ENCODE peak calls at places on chromosomes 16 and 17, in four cellular contexts. U is AG09319; I is astrocyte of the hippocampus; R is activated naive CD8-positive, alpha-beta T cell treated with anti-CD3 and anti-CD28 coated beads for 36 hours. D is an unnamed sample.

GRCh38 chr17:1252203-1252608 is 18.0 kb upstream of the BHLHA9 start:
- DNase-seq in U (no peak), I (no peak), R (no peak), D (no peak)

GRCh38 chr16:46612121-46612520 is 9.1 kb downstream of the SHCBP1 start:
- DNase-seq in U (no peak), I (no peak), R (no peak), D (no peak)

GRCh38 chr16:1772362-1772907 is at the start of gene EME2:
- DNase-seq in U (no peak), I (peak; percentile 34), R (peak; percentile 74), D (no peak)

GRCh38 chr16:83965444-83966152 is 2.4 kb upstream of the NECAB2 start:
- DNase-seq in U (no peak), I (no peak), R (no peak), D (no peak)

GRCh38 chr16:10683160-10683559 is 11.6 kb downstream of the TEKT5 start:
- DNase-seq in U (no peak), I (no peak), R (no peak), D (no peak)

GRCh38 chr17:680554-680953 is 34.1 kb downstream of the VPS53 start:
- DNase-seq in U (no peak), I (no peak), R (no peak), D (no peak)

GRCh38 chr16:67000384-67001158 is 12.2 kb downstream of the CES4A start:
- DNase-seq in U (no peak), I (peak; percentile 42), R (peak; percentile 49), D (peak; percentile 31)

GRCh38 chr17:45190503-45191282 is 29.0 kb downstream of the HEXIM2 start:
- DNase-seq in U (no peak), I (no peak), R (no peak), D (no peak)

GRCh38 chr16:49050607-49051006 is 231.0 kb downstream of the CBLN1 start:
- DNase-seq in U (no peak), I (no peak), R (no peak), D (no peak)

GRCh38 chr17:31008374-31009035 is 37.7 kb downstream of the RNF135 start:
- DNase-seq in U (no peak), I (peak; percentile 79), R (peak; percentile 59), D (peak; percentile 63)

GRCh38 chr16:23107878-23108277 is 41.4 kb downstream of the USP31 start:
- DNase-seq in U (no peak), I (peak; percentile 77), R (no peak), D (no peak)

GRCh38 chr16:4239020-4239419 is 2.9 kb downstream of the SRL start:
- DNase-seq in U (no peak), I (no peak), R (no peak), D (no peak)

GRCh38 chr16:3807425-3808123 is 72.9 kb downstream of the CREBBP start:
- DNase-seq in U (no peak), I (no peak), R (no peak), D (no peak)

GRCh38 chr16:65375651-65376050 is 253.8 kb upstream of the CDH11 start:
- DNase-seq in U (no peak), I (no peak), R (no peak), D (no peak)

GRCh38 chr17:73521376-73521775 is 122.9 kb downstream of the SDK2 start:
- DNase-seq in U (no peak), I (no peak), R (no peak), D (no peak)

GRCh38 chr17:81339180-81339501 is 44.0 kb upstream of the SLC38A10 start:
- DNase-seq in U (no peak), I (no peak), R (no peak), D (no peak)

GRCh38 chr17:40417258-40417608 is 463 bp downstream of the TOP2A start:
- DNase-seq in U (no peak), I (no peak), R (no peak), D (no peak)

GRCh38 chr17:9768381-9768934 is 22.9 kb downstream of the DHRS7C start:
- DNase-seq in U (no peak), I (peak; percentile 40), R (no peak), D (peak; percentile 24)

GRCh38 chr17:76074390-76075363 is at the start of gene GALR2:
- DNase-seq in U (no peak), I (no peak), R (no peak), D (no peak)

GRCh38 chr17:61461967-61462733 is 9.9 kb downstream of the TBX4 start:
- DNase-seq in U (no peak), I (no peak), R (no peak), D (no peak)

GRCh38 chr17:57739402-57740224 is 5.5 kb downstream of the CCDC182 start:
- DNase-seq in U (no peak), I (peak; percentile 18), R (peak; percentile 14), D (no peak)

GRCh38 chr17:36135465-36135864 is 31.8 kb downstream of the CCL4 start:
- DNase-seq in U (no peak), I (no peak), R (no peak), D (no peak)

GRCh38 chr17:17128476-17129075 is 77.6 kb downstream of the PLD6 start:
- DNase-seq in U (no peak), I (no peak), R (no peak), D (no peak)

GRCh38 chr17:41595585-41595984 is 8.9 kb upstream of the KRT14 start:
- DNase-seq in U (no peak), I (no peak), R (no peak), D (no peak)

GRCh38 chr17:64420143-64420670 is 28.7 kb upstream of the MILR1 start:
- DNase-seq in U (peak; percentile 62), I (peak; percentile 82), R (no peak), D (peak; percentile 84)

GRCh38 chr16:15519767-15520166 is 85.4 kb downstream of the BMERB1 start:
- DNase-seq in U (no peak), I (no peak), R (no peak), D (no peak)

GRCh38 chr16:71413341-71413740 is 28.5 kb downstream of the TLE7 start:
- DNase-seq in U (no peak), I (no peak), R (no peak), D (no peak)

GRCh38 chr17:48749621-48750553 is 21.3 kb upstream of the HOXB13 start:
- DNase-seq in U (no peak), I (no peak), R (no peak), D (no peak)

GRCh38 chr16:3519581-3519980 is 18.8 kb downstream of the CLUAP1 start:
- DNase-seq in U (no peak), I (no peak), R (no peak), D (no peak)

GRCh38 chr17:7465481-7466275 is 13.8 kb downstream of the ZBTB4 start:
- DNase-seq in U (no peak), I (no peak), R (no peak), D (no peak)

GRCh38 chr16:81634380-81635121 is 144.5 kb upstream of the PLCG2 start:
- DNase-seq in U (no peak), I (peak; percentile 51), R (no peak), D (no peak)

GRCh38 chr17:55513885-55514590 is 2.8 kb upstream of the SMIM36 start:
- DNase-seq in U (peak; percentile 19), I (peak; percentile 79), R (peak; percentile 55), D (peak; percentile 49)

GRCh38 chr17:5629133-5629532 is 44.8 kb upstream of the NLRP1 start:
- DNase-seq in U (no peak), I (no peak), R (no peak), D (no peak)

GRCh38 chr16:65312795-65313194 is 190.9 kb upstream of the CDH11 start:
- DNase-seq in U (no peak), I (no peak), R (no peak), D (no peak)

GRCh38 chr17:38459556-38459955 is 31.3 kb downstream of the ARHGAP23 start:
- DNase-seq in U (no peak), I (no peak), R (no peak), D (no peak)

GRCh38 chr17:51461578-51462004 is 201.2 kb downstream of the UTP18 start:
- DNase-seq in U (no peak), I (peak; percentile 27), R (peak; percentile 47), D (peak; percentile 15)

D was measured in hippocampal formation.